ENCODE peak calls at places on chromosomes 16 and 17, in six cellular contexts. R, X, I, E, J and A are unnamed samples.

GRCh38 chr16:29730649-29731048 is 15.1 kb downstream of the C16orf54 start:
- DNase-seq in I (no peak), J (no peak), X (peak), R (no peak), E (no peak), A (no peak)

GRCh38 chr16:79067600-79067999 is 532.9 kb downstream of the MAF start:
- DNase-seq in X (no peak), R (no peak), I (peak), E (no peak), J (no peak), A (no peak)

GRCh38 chr16:3999479-3999868 is 116.8 kb downstream of the ADCY9 start:
- DNase-seq in I (peak), R (peak), X (no peak), J (no peak), E (peak), A (no peak)

GRCh38 chr17:7383742-7384488 is 3.0 kb downstream of the TNK1 start:
- DNase-seq in E (peak), I (no peak), X (peak), J (peak), R (no peak), A (peak)

GRCh38 chr17:21452377-21453143 is 76.4 kb downstream of the KCNJ12 start:
- DNase-seq in E (peak), I (no peak), X (no peak), J (peak), R (peak), A (peak)

GRCh38 chr16:83701494-83701893 is 106.3 kb upstream of the HSBP1 start:
- DNase-seq in E (no peak), J (peak), X (peak), R (peak), I (peak), A (no peak)

GRCh38 chr17:35315971-35316370 is 57.5 kb downstream of the SLFN11 start:
- DNase-seq in R (no peak), J (no peak), X (no peak), I (no peak), E (no peak), A (no peak)

GRCh38 chr16:27318399-27319256 is 4.9 kb downstream of the IL4R start:
- DNase-seq in X (peak), R (no peak), I (no peak), E (no peak), J (peak), A (no peak)

GRCh38 chr17:32695864-32696263 is 181.1 kb downstream of the MYO1D start:
- DNase-seq in J (no peak), X (no peak), R (no peak), E (no peak), I (no peak), A (no peak)

GRCh38 chr16:72847187-72848044 is 200.5 kb downstream of the ZFHX3 start:
- DNase-seq in I (peak), R (no peak), X (peak), E (no peak), J (peak), A (peak)